ENCODE peak calls at places on chromosomes 12 and 14, in nine cellular contexts. X, V, U, C, D, Y, K, B and I are unnamed samples.

GRCh38 chr12:40168001-40168400 is 56.8 kb upstream of the LRRK2 start:
- DNase-seq in C (no peak), B (no peak), X (no peak), K (no peak), U (no peak), V (no peak), Y (no peak), D (no peak), I (no peak)

GRCh38 chr12:31206038-31206670 is 119.8 kb downstream of the SINHCAF start:
- DNase-seq in U (peak; percentile 3), C (peak; percentile 66), K (no peak), D (peak; percentile 39), Y (no peak), B (no peak), V (no peak), X (no peak), I (no peak)

GRCh38 chr12:52005903-52006703 is 643 bp upstream of the TAMALIN start:
- DNase-seq in C (peak; percentile 80), Y (no peak), K (peak; percentile 93), V (no peak), X (no peak), B (peak; percentile 83), D (peak; percentile 87), U (no peak), I (no peak)

GRCh38 chr12:84508325-84508861 is 404.2 kb downstream of the SLC6A15 start:
- DNase-seq in Y (no peak), V (no peak), X (peak; percentile 3), U (peak; percentile 79), D (peak; percentile 71), B (no peak), K (no peak), C (peak; percentile 10), I (peak; percentile 24)

GRCh38 chr12:114812858-114813761 is 129.1 kb upstream of the TBX3 start:
- DNase-seq in X (peak; percentile 21), U (peak; percentile 74), C (no peak), D (no peak), B (no peak), V (no peak), Y (no peak), K (no peak), I (no peak)

GRCh38 chr12:4962539-4963486 is 53.1 kb downstream of the KCNA1 start:
- DNase-seq in B (no peak), C (no peak), U (no peak), Y (no peak), D (no peak), K (no peak), V (no peak), X (peak; percentile 47), I (no peak)

GRCh38 chr12:77384941-77385340 is 319.6 kb upstream of the E2F7 start:
- DNase-seq in V (no peak), K (no peak), B (no peak), Y (no peak), U (no peak), D (no peak), C (no peak), X (no peak), I (no peak)

GRCh38 chr14:55433880-55434804 is 6.3 kb downstream of the TBPL2 start:
- DNase-seq in K (peak; percentile 54), X (no peak), Y (no peak), D (no peak), C (no peak), V (no peak), B (no peak), U (no peak), I (no peak)

GRCh38 chr12:117874842-117875434 is 93.9 kb downstream of the KSR2 start:
- DNase-seq in X (peak; percentile 82), D (peak; percentile 76), K (peak; percentile 80), C (peak; percentile 77), Y (peak; percentile 67), B (peak; percentile 90), U (peak; percentile 86), V (no peak), I (peak; percentile 48)

GRCh38 chr12:123232472-123232806 is 502 bp downstream of the MPHOSPH9 start:
- DNase-seq in B (peak; percentile 76), D (no peak), X (no peak), Y (no peak), C (no peak), U (no peak), K (no peak), V (no peak), I (no peak)

GRCh38 chr14:71361335-71361734 is 454.1 kb downstream of the PCNX1 start:
- DNase-seq in X (peak; percentile 57), U (peak; percentile 41), D (no peak), Y (peak; percentile 60), B (no peak), C (no peak), K (no peak), V (no peak), I (no peak)

GRCh38 chr14:91897121-91897701 is 29.9 kb upstream of the TC2N start:
- DNase-seq in B (peak; percentile 91), V (peak; percentile 84), X (no peak), K (no peak), C (peak; percentile 93), D (peak; percentile 91), U (peak; percentile 94), Y (no peak), I (no peak)

GRCh38 chr12:71216725-71217579 is 59.2 kb upstream of the TSPAN8 start:
- DNase-seq in C (peak; percentile 60), D (no peak), Y (peak; percentile 67), X (peak; percentile 49), K (no peak), U (peak; percentile 24), B (no peak), V (no peak), I (no peak)

GRCh38 chr12:55619352-55620138 is 17.1 kb upstream of the OR10P1 start:
- DNase-seq in X (peak; percentile 88), V (no peak), U (peak; percentile 97), K (no peak), B (no peak), C (peak; percentile 78), D (no peak), Y (peak; percentile 72), I (peak; percentile 92)

GRCh38 chr12:4814485-4814884 is 94.3 kb downstream of the GALNT8 start:
- DNase-seq in V (no peak), U (no peak), K (no peak), X (no peak), D (no peak), B (no peak), Y (no peak), C (no peak), I (no peak)

GRCh38 chr14:102375126-102375525 is 12.4 kb downstream of the TECPR2 start:
- DNase-seq in U (no peak), Y (no peak), B (no peak), V (no peak), K (no peak), X (no peak), D (no peak), C (no peak), I (no peak)

GRCh38 chr12:27480031-27480430 is 33.5 kb downstream of the SMCO2 start:
- DNase-seq in C (no peak), V (no peak), Y (no peak), K (no peak), X (no peak), B (no peak), D (no peak), U (no peak), I (no peak)

GRCh38 chr12:26918321-26919215 is 19.2 kb downstream of the INTS13 start:
- DNase-seq in X (peak; percentile 41), K (no peak), V (no peak), B (no peak), Y (no peak), C (no peak), D (no peak), U (peak; percentile 22), I (no peak)

GRCh38 chr12:95096852-95097251 is 23.4 kb upstream of the NR2C1 start:
- DNase-seq in Y (no peak), V (no peak), U (no peak), C (peak; percentile 73), B (no peak), D (no peak), K (no peak), X (no peak), I (no peak)

GRCh38 chr12:123714302-123714627 is 2.1 kb downstream of the ATP6V0A2 start:
- DNase-seq in K (no peak), B (no peak), X (no peak), V (no peak), C (no peak), Y (peak; percentile 29), D (no peak), U (no peak), I (no peak)

GRCh38 chr14:93040443-93040842 is 75.3 kb downstream of the ITPK1 start:
- DNase-seq in X (no peak), U (no peak), V (no peak), K (no peak), Y (no peak), C (no peak), B (no peak), D (no peak), I (no peak)
- H3K36me3 ChIP-seq in X (no peaks in the 10 kb centered on the region), U (no peaks in the 10 kb centered on the region), V (no peaks in the 10 kb centered on the region), K (no peaks in the 10 kb centered on the region), Y (no peaks in the 10 kb centered on the region), C (no peaks in the 10 kb centered on the region), B (no peaks in the 10 kb centered on the region), D (no peaks in the 10 kb centered on the region), I (no peaks in the 10 kb centered on the region)

GRCh38 chr12:108948369-108948768 is 68.5 kb downstream of the DAO start:
- DNase-seq in D (no peak), C (no peak), U (no peak), B (no peak), X (no peak), V (no peak), K (no peak), Y (no peak), I (no peak)
- H3K9me3 ChIP-seq in D (no peaks in the 10 kb centered on the region), C (no peaks in the 10 kb centered on the region), U (peaks cover 19% of the 10 kb centered on the region), B (no peaks in the 10 kb centered on the region), X (peaks cover 4% of the 10 kb centered on the region), V (no peaks in the 10 kb centered on the region), K (peaks cover 9% of the 10 kb centered on the region), Y (no peaks in the 10 kb centered on the region), I (no peaks in the 10 kb centered on the region)

DNA sequence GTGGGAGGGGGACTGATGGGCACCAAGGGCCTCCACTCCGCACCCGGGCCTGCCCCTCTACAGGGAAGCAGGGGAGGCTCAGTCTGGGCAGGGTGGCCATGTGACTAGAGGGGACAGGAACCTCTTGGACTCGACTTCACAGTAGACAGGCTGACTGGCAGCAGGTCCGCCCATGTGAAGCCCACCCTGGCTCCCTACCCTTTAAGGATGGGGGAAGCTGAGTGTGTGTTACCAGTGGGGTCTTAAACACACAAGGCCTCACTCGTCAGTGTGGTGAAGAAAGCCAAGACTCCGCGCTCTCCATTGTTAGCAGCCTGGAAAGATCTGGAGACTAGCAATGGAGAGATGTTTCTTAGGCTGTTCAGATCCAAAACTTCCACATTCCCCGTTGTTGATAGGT is 52.4 kb downstream of the ANAPC7 start:
- DNase-seq in D (no peak), X (no peak), Y (no peak), K (no peak), V (no peak), C (no peak), U (no peak), B (no peak), I (no peak)
- H3K36me3 ChIP-seq in D (peaks cover 31% of the 10 kb centered on the region), X (peaks cover 3% of the 10 kb centered on the region), Y (peaks cover 49% of the 10 kb centered on the region), K (peaks cover 38% of the 10 kb centered on the region), V (peaks cover 36% of the 10 kb centered on the region), C (peaks cover 24% of the 10 kb centered on the region), U (peaks cover 53% of the 10 kb centered on the region), B (peaks cover 3% of the 10 kb centered on the region), I (peaks cover 45% of the 10 kb centered on the region)

DNA sequence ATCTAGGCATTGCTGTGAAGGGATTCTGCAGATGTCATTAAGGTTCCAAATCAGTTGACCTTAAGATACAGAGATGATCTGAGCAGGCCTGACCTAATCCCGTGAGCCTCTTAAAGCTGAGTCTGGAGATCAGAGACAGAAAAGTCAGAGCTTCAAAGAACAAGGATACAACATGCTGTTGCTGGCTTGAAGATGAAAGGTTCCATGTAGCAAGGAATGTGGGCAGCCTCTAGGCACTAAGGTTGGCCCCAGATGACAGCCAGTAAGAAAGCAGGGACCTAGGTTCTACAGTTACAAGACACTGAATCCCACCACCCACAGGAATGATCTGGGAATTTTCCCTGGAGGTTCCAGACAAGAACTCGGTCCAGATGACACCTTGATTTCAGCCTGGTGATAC is 81.1 kb downstream of the MAP1LC3B2 start:
- DNase-seq in V (no peak), U (no peak), K (no peak), B (no peak), C (no peak), Y (no peak), D (no peak), X (no peak), I (no peak)
- H3K9me3 ChIP-seq in V (no peaks in the 10 kb centered on the region), U (peaks cover 3% of the 10 kb centered on the region), K (peaks cover 4% of the 10 kb centered on the region), B (no peaks in the 10 kb centered on the region), C (no peaks in the 10 kb centered on the region), Y (no peaks in the 10 kb centered on the region), D (no peaks in the 10 kb centered on the region), X (no peaks in the 10 kb centered on the region), I (peaks cover 4% of the 10 kb centered on the region)